ENCODE peak calls at places on chromosomes 16 and 17, in nine cellular contexts. One of them, this sample, is unnamed.

GRCh38 chr17:28897769-28898259 is 281 bp upstream of the FLOT2 start:
- DNase-seq in HTR-8/SVneo: no peak
- DNase-seq in GM12865: no peak
- DNase-seq in DMS 273 treated with DMSO at 0.1 percent for 48 hours: no peak
- DNase-seq in astrocyte of the cerebellum: no peak
- DNase-seq in left ventricle myocardium superior: no peak
- DNase-seq in NCI-H510A treated with DMSO at 0.1 percent for 48 hours: peak
- DNase-seq in stimulated activated CD4-positive, alpha-beta T cell treated with anti-CD3 and anti-CD28 coated beads, TNF-alpha, amount 100 ng/mL, for 48 hours: no peak
- DNase-seq in HFFc6: no peak
- DNase-seq in this sample: no peak

GRCh38 chr17:79212150-79213087 is 137.8 kb downstream of the ENGASE start:
- DNase-seq in stimulated activated CD4-positive, alpha-beta T cell treated with anti-CD3 and anti-CD28 coated beads, TNF-alpha, amount 100 ng/mL, for 48 hours: no peak
- DNase-seq in NCI-H510A treated with DMSO at 0.1 percent for 48 hours: no peak
- DNase-seq in DMS 273 treated with DMSO at 0.1 percent for 48 hours: no peak
- DNase-seq in astrocyte of the cerebellum: no peak
- DNase-seq in GM12865: no peak
- DNase-seq in left ventricle myocardium superior: no peak
- DNase-seq in HTR-8/SVneo: no peak
- DNase-seq in HFFc6: no peak
- DNase-seq in this sample: no peak

GRCh38 chr17:81840826-81841778 is 6.3 kb upstream of the PPP1R27 start:
- DNase-seq in HFFc6: no peak
- DNase-seq in left ventricle myocardium superior: peak
- DNase-seq in DMS 273 treated with DMSO at 0.1 percent for 48 hours: no peak
- DNase-seq in stimulated activated CD4-positive, alpha-beta T cell treated with anti-CD3 and anti-CD28 coated beads, TNF-alpha, amount 100 ng/mL, for 48 hours: no peak
- DNase-seq in GM12865: no peak
- DNase-seq in NCI-H510A treated with DMSO at 0.1 percent for 48 hours: no peak
- DNase-seq in HTR-8/SVneo: no peak
- DNase-seq in astrocyte of the cerebellum: no peak
- DNase-seq in this sample: no peak

GRCh38 chr16:53773150-53773846 is 69.3 kb downstream of the FTO start:
- DNase-seq in HFFc6: peak
- DNase-seq in NCI-H510A treated with DMSO at 0.1 percent for 48 hours: peak
- DNase-seq in GM12865: peak
- DNase-seq in DMS 273 treated with DMSO at 0.1 percent for 48 hours: peak
- DNase-seq in HTR-8/SVneo: peak
- DNase-seq in left ventricle myocardium superior: no peak
- DNase-seq in astrocyte of the cerebellum: peak
- DNase-seq in stimulated activated CD4-positive, alpha-beta T cell treated with anti-CD3 and anti-CD28 coated beads, TNF-alpha, amount 100 ng/mL, for 48 hours: no peak
- DNase-seq in this sample: no peak

GRCh38 chr17:58047751-58048150 is 35.5 kb upstream of the DYNLL2 start:
- DNase-seq in stimulated activated CD4-positive, alpha-beta T cell treated with anti-CD3 and anti-CD28 coated beads, TNF-alpha, amount 100 ng/mL, for 48 hours: no peak
- DNase-seq in DMS 273 treated with DMSO at 0.1 percent for 48 hours: peak
- DNase-seq in astrocyte of the cerebellum: no peak
- DNase-seq in HTR-8/SVneo: no peak
- DNase-seq in left ventricle myocardium superior: no peak
- DNase-seq in NCI-H510A treated with DMSO at 0.1 percent for 48 hours: no peak
- DNase-seq in HFFc6: no peak
- DNase-seq in GM12865: no peak
- DNase-seq in this sample: no peak

GRCh38 chr16:75000481-75001081 is 1.8 kb downstream of the ZNRF1 start:
- DNase-seq in HFFc6: no peak
- DNase-seq in GM12865: no peak
- DNase-seq in left ventricle myocardium superior: peak
- DNase-seq in DMS 273 treated with DMSO at 0.1 percent for 48 hours: no peak
- DNase-seq in NCI-H510A treated with DMSO at 0.1 percent for 48 hours: no peak
- DNase-seq in stimulated activated CD4-positive, alpha-beta T cell treated with anti-CD3 and anti-CD28 coated beads, TNF-alpha, amount 100 ng/mL, for 48 hours: no peak
- DNase-seq in HTR-8/SVneo: no peak
- DNase-seq in astrocyte of the cerebellum: no peak
- DNase-seq in this sample: no peak

GRCh38 chr17:17348872-17349723 is 45.9 kb downstream of the NT5M start:
- DNase-seq in astrocyte of the cerebellum: no peak
- DNase-seq in DMS 273 treated with DMSO at 0.1 percent for 48 hours: no peak
- DNase-seq in NCI-H510A treated with DMSO at 0.1 percent for 48 hours: no peak
- DNase-seq in left ventricle myocardium superior: no peak
- DNase-seq in stimulated activated CD4-positive, alpha-beta T cell treated with anti-CD3 and anti-CD28 coated beads, TNF-alpha, amount 100 ng/mL, for 48 hours: no peak
- DNase-seq in HFFc6: no peak
- DNase-seq in HTR-8/SVneo: no peak
- DNase-seq in GM12865: no peak
- DNase-seq in this sample: no peak

GRCh38 chr16:83356266-83356665 is 451.5 kb upstream of the HSBP1 start:
- DNase-seq in HTR-8/SVneo: peak
- DNase-seq in DMS 273 treated with DMSO at 0.1 percent for 48 hours: no peak
- DNase-seq in HFFc6: peak
- DNase-seq in left ventricle myocardium superior: no peak
- DNase-seq in stimulated activated CD4-positive, alpha-beta T cell treated with anti-CD3 and anti-CD28 coated beads, TNF-alpha, amount 100 ng/mL, for 48 hours: no peak
- DNase-seq in astrocyte of the cerebellum: peak
- DNase-seq in NCI-H510A treated with DMSO at 0.1 percent for 48 hours: peak
- DNase-seq in GM12865: peak
- DNase-seq in this sample: peak

GRCh38 chr17:15213381-15214087 is 51.6 kb downstream of the PMP22 start:
- DNase-seq in astrocyte of the cerebellum: no peak
- DNase-seq in DMS 273 treated with DMSO at 0.1 percent for 48 hours: no peak
- DNase-seq in HTR-8/SVneo: no peak
- DNase-seq in GM12865: no peak
- DNase-seq in left ventricle myocardium superior: no peak
- DNase-seq in HFFc6: peak
- DNase-seq in stimulated activated CD4-positive, alpha-beta T cell treated with anti-CD3 and anti-CD28 coated beads, TNF-alpha, amount 100 ng/mL, for 48 hours: no peak
- DNase-seq in NCI-H510A treated with DMSO at 0.1 percent for 48 hours: no peak
- DNase-seq in this sample: no peak

GRCh38 chr16:75552951-75553350 is 3.1 kb downstream of the TMEM231 start:
- DNase-seq in DMS 273 treated with DMSO at 0.1 percent for 48 hours: no peak
- DNase-seq in HTR-8/SVneo: no peak
- DNase-seq in HFFc6: no peak
- DNase-seq in left ventricle myocardium superior: no peak
- DNase-seq in NCI-H510A treated with DMSO at 0.1 percent for 48 hours: no peak
- DNase-seq in stimulated activated CD4-positive, alpha-beta T cell treated with anti-CD3 and anti-CD28 coated beads, TNF-alpha, amount 100 ng/mL, for 48 hours: no peak
- DNase-seq in GM12865: no peak
- DNase-seq in astrocyte of the cerebellum: no peak
- DNase-seq in this sample: no peak

GRCh38 chr16:83214671-83215070 is 587.9 kb downstream of the CDH13 start:
- DNase-seq in HTR-8/SVneo: no peak
- DNase-seq in GM12865: no peak
- DNase-seq in stimulated activated CD4-positive, alpha-beta T cell treated with anti-CD3 and anti-CD28 coated beads, TNF-alpha, amount 100 ng/mL, for 48 hours: no peak
- DNase-seq in NCI-H510A treated with DMSO at 0.1 percent for 48 hours: no peak
- DNase-seq in HFFc6: no peak
- DNase-seq in left ventricle myocardium superior: no peak
- DNase-seq in astrocyte of the cerebellum: no peak
- DNase-seq in DMS 273 treated with DMSO at 0.1 percent for 48 hours: no peak
- DNase-seq in this sample: no peak

GRCh38 chr16:23952128-23953041 is 116.6 kb downstream of the PRKCB start:
- DNase-seq in stimulated activated CD4-positive, alpha-beta T cell treated with anti-CD3 and anti-CD28 coated beads, TNF-alpha, amount 100 ng/mL, for 48 hours: no peak
- DNase-seq in left ventricle myocardium superior: no peak
- DNase-seq in astrocyte of the cerebellum: no peak
- DNase-seq in NCI-H510A treated with DMSO at 0.1 percent for 48 hours: no peak
- DNase-seq in DMS 273 treated with DMSO at 0.1 percent for 48 hours: no peak
- DNase-seq in HFFc6: no peak
- DNase-seq in GM12865: no peak
- DNase-seq in HTR-8/SVneo: no peak
- DNase-seq in this sample: peak

GRCh38 chr17:7852262-7852670 is 2.6 kb upstream of the TMEM88 start:
- DNase-seq in stimulated activated CD4-positive, alpha-beta T cell treated with anti-CD3 and anti-CD28 coated beads, TNF-alpha, amount 100 ng/mL, for 48 hours: no peak
- DNase-seq in HTR-8/SVneo: no peak
- DNase-seq in astrocyte of the cerebellum: no peak
- DNase-seq in NCI-H510A treated with DMSO at 0.1 percent for 48 hours: no peak
- DNase-seq in HFFc6: no peak
- DNase-seq in left ventricle myocardium superior: peak
- DNase-seq in GM12865: no peak
- DNase-seq in DMS 273 treated with DMSO at 0.1 percent for 48 hours: no peak
- DNase-seq in this sample: no peak